ENCODE peak calls at places on chromosome 4, in five cellular contexts. S is AG10803, J is transverse colon, M is bronchial epithelial cell, L is H1. G is an unnamed sample.

GRCh38 chr4:77994194-77994721 is 62.9 kb upstream of the FRAS1 start:
- DNase-seq in S (peak; percentile 66), J (no peak), M (peak; percentile 72), L (peak; percentile 39), G (no peak)

GRCh38 chr4:44157611-44158277 is 290.9 kb downstream of the KCTD8 start:
- DNase-seq in S (no peak), J (no peak), M (peak; percentile 52), L (no peak), G (no peak)

GRCh38 chr4:156545003-156545785 is 426.4 kb downstream of the PDGFC start:
- DNase-seq in S (peak; percentile 51), J (no peak), M (no peak), L (no peak), G (no peak)

GRCh38 chr4:186669159-186669720 is 54.4 kb downstream of the FAT1 start:
- DNase-seq in S (peak; percentile 89), J (no peak), M (peak; percentile 81), L (no peak), G (no peak)

GRCh38 chr4:108991929-108992328 is 229.1 kb upstream of the ETNPPL start:
- DNase-seq in S (peak; percentile 80), J (no peak), M (peak; percentile 58), L (no peak), G (no peak)

GRCh38 chr4:896216-896615 is 35.9 kb downstream of the GAK start:
- DNase-seq in S (no peak), J (no peak), M (no peak), L (no peak), G (no peak)

GRCh38 chr4:83231620-83232056 is 53.0 kb downstream of the COQ2 start:
- DNase-seq in S (peak; percentile 78), J (no peak), M (peak; percentile 74), L (no peak), G (no peak)

GRCh38 chr4:24262616-24263015 is 321.7 kb downstream of the DHX15 start:
- DNase-seq in S (peak; percentile 6), J (no peak), M (no peak), L (no peak), G (no peak)

GRCh38 chr4:3267576-3268394 is 18.8 kb downstream of the MSANTD1 start:
- DNase-seq in S (no peak), J (no peak), M (no peak), L (no peak), G (no peak)

GRCh38 chr4:16779028-16779675 is 119.3 kb downstream of the LDB2 start:
- DNase-seq in S (peak; percentile 65), J (no peak), M (no peak), L (no peak), G (no peak)

GRCh38 chr4:114907514-114908099 is 205.8 kb downstream of the NDST4 start:
- DNase-seq in S (no peak), J (no peak), M (no peak), L (no peak), G (no peak)

GRCh38 chr4:73576366-73576765 is 43.9 kb downstream of the RASSF6 start:
- DNase-seq in S (peak; percentile 16), J (no peak), M (peak; percentile 53), L (no peak), G (no peak)

GRCh38 chr4:113294910-113295309 is 245.5 kb downstream of the ANK2 start:
- DNase-seq in S (no peak), J (no peak), M (no peak), L (no peak), G (no peak)
- TF ChIP-seq CTCF in S (peak; percentile 24), J (no peak), M (peak; percentile 2), L (no peak), G (no peak)

DNA sequence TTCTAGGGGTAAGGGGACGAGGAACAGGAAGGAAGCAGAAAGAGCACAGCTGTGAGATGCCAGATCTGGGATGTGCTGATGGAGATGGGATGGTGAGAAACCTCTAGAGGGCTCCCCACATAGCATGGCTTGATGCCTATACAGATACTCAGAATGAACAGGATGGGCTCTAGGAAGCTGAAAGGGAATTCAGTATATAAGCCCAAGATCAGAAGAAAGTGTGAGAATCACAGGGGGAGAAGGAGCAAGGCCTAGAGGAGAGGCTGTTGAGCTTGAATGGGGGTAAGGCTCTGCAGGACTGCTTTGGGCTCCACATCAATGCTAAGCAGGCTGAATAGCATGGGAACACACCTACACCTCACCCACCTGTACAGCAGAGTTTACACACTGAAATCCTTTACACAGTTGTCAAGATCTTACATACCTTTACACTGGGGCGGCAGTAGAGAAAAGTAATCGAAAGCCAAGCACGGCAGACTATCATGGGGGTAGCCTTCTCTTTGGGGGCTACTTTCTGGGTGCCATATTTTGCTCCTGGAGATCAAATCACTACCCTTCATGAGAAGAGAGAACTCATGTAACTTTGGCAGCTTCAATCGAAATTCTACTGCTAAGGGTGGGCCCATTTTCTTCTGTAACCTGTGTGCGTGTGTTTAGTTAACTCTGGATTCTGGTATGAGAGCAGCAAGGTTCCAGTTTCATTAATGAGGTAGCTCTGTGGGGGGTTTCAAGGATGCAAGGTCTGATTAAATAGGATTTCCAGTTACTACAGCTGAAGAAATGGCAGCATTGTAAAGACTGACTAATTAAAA is 30.6 kb downstream of the HOPX start:
- DNase-seq in S (no peak), J (no peak), M (no peak), L (no peak), G (no peak)
- TF ChIP-seq CTCF in S (no peak), J (no peak), M (no peak), L (no peak), G (no peak)

GRCh38 chr4:179095585-179096228 is 1653.5 kb upstream of the AGA start:
- DNase-seq in S (no peak), J (no peak), M (peak; percentile 4), L (no peak), G (no peak)

GRCh38 chr4:179097741-179098140 is 1655.5 kb upstream of the AGA start:
- DNase-seq in S (no peak), J (no peak), M (no peak), L (no peak), G (no peak)
- TF ChIP-seq CTCF in S (no peak), J (no peak), M (no peak), L (no peak), G (no peak)

GRCh38 chr4:145827885-145828284 is 110.7 kb downstream of the ZNF827 start:
- DNase-seq in S (no peak), J (no peak), M (no peak), L (no peak), G (no peak)

GRCh38 chr4:145823743-145824142 is 114.9 kb downstream of the ZNF827 start:
- DNase-seq in S (no peak), J (no peak), M (no peak), L (no peak), G (no peak)

GRCh38 chr4:145821771-145822170 is 116.9 kb downstream of the ZNF827 start:
- DNase-seq in S (no peak), J (no peak), M (peak; percentile 45), L (no peak), G (no peak)

GRCh38 chr4:145824469-145824868 is 114.2 kb downstream of the ZNF827 start:
- DNase-seq in S (no peak), J (no peak), M (no peak), L (no peak), G (no peak)

DNA sequence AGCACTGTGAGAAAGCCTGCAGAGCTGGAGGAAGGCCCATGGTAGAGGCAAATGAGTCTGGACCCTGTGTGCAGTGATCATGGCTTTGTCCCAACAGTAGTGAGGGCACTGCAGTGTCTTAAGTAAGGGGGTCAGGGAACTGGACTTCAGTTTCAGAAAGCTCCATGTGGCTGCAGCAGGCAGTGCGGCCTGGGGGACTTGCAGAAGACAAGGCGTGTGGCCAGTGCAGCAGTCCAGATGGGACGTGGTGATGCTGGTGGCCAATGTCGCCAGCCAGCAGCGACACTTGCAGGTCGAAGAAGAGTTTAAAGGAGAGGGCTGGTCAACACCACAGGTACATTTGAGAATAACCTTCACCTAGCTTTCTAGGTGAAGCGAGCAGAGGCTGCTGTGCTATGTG is 113.4 kb downstream of the ZNF827 start:
- DNase-seq in S (no peak), J (no peak), M (no peak), L (no peak), G (no peak)
- TF ChIP-seq CTCF in S (no peak), J (no peak), M (no peak), L (no peak), G (no peak)

GRCh38 chr4:182107931-182108330 is 135.3 kb upstream of the TENM3 start:
- DNase-seq in S (no peak), J (no peak), M (no peak), L (no peak), G (no peak)

GRCh38 chr4:182113774-182114173 is 129.4 kb upstream of the TENM3 start:
- DNase-seq in S (peak; percentile 82), J (no peak), M (no peak), L (no peak), G (no peak)

GRCh38 chr4:182111586-182111985 is 131.6 kb upstream of the TENM3 start:
- DNase-seq in S (no peak), J (no peak), M (no peak), L (no peak), G (no peak)
- TF ChIP-seq CTCF in S (no peak), J (no peak), M (no peak), L (no peak), G (no peak)